ENCODE peak calls at places on chromosomes 16 and 17, in six cellular contexts. A is AG08395; N is heart left ventricle; C is GM10248; E is stimulated activated CD4-positive, alpha-beta T cell treated with anti-CD3 and anti-CD28 coated beads, TNF-alpha, amount 100 ng/mL, for 48 hours; L is Caco-2. J is an unnamed sample.

GRCh38 chr17:59838196-59838911 is 54.4 kb downstream of the TUBD1 start:
- DNase-seq in A (no peak), N (peak), L (peak), E (no peak), C (no peak), J (no peak)

GRCh38 chr17:48555616-48556533 is 11.0 kb upstream of the HOXB2 start:
- DNase-seq in E (no peak), C (no peak), L (peak), A (peak), N (no peak), J (no peak)

GRCh38 chr16:85403693-85404092 is 209.4 kb upstream of the GSE1 start:
- DNase-seq in N (peak), C (no peak), E (no peak), L (peak), A (no peak), J (no peak)

GRCh38 chr16:3020247-3020603 is at the start of gene TNFRSF12A:
- DNase-seq in N (peak), A (peak), E (no peak), L (peak), C (peak), J (peak)

GRCh38 chr17:40035162-40035559 is 19.0 kb downstream of the MED24 start:
- DNase-seq in A (peak), E (no peak), L (peak), N (no peak), C (no peak), J (no peak)

GRCh38 chr16:85542548-85542927 is 70.6 kb upstream of the GSE1 start:
- DNase-seq in C (no peak), E (no peak), N (no peak), L (no peak), A (no peak), J (no peak)

GRCh38 chr16:57592591-57593003 is 35.8 kb upstream of the ADGRG1 start:
- DNase-seq in N (peak), E (no peak), A (no peak), L (no peak), C (no peak), J (peak)

GRCh38 chr16:87922250-87922871 is 14.0 kb downstream of the CA5A start:
- DNase-seq in L (no peak), E (no peak), C (no peak), N (peak), A (no peak), J (no peak)

GRCh38 chr17:42508426-42509164 is 27.4 kb upstream of the NAGLU start:
- DNase-seq in L (no peak), E (no peak), C (no peak), A (no peak), N (no peak), J (no peak)

GRCh38 chr17:61323015-61323379 is 76.6 kb upstream of the TBX2 start:
- DNase-seq in E (no peak), A (no peak), N (no peak), C (no peak), L (no peak), J (no peak)

GRCh38 chr16:28478511-28479180 is 6.5 kb upstream of the NPIPB7 start:
- DNase-seq in C (no peak), A (no peak), L (no peak), N (no peak), E (no peak), J (no peak)

GRCh38 chr16:50152386-50152806 is 710 bp upstream of the TENT4B start:
- DNase-seq in C (peak), L (no peak), E (peak), N (no peak), A (peak), J (peak)

GRCh38 chr17:30477758-30478115 is 529 bp downstream of the GOSR1 start:
- DNase-seq in N (no peak), A (peak), E (peak), C (peak), L (no peak), J (no peak)

GRCh38 chr17:12712941-12713340 is 47.3 kb downstream of the MYOCD start:
- DNase-seq in N (no peak), L (no peak), E (no peak), C (no peak), A (no peak), J (no peak)

GRCh38 chr16:87979352-87979751 is 28.1 kb downstream of the BANP start:
- DNase-seq in E (no peak), C (no peak), L (no peak), N (peak), A (no peak), J (no peak)

GRCh38 chr16:28499854-28500253 is 5.4 kb downstream of the APOBR start:
- DNase-seq in A (no peak), L (no peak), C (peak), E (no peak), N (no peak), J (no peak)

GRCh38 chr17:37261286-37261685 is 114.5 kb upstream of the C17orf78 start:
- DNase-seq in N (no peak), A (peak), C (no peak), L (no peak), E (no peak), J (no peak)

GRCh38 chr16:73015612-73016487 is 32.1 kb downstream of the ZFHX3 start:
- DNase-seq in L (no peak), C (peak), E (no peak), A (no peak), N (no peak), J (no peak)

GRCh38 chr16:58249388-58249779 is 45.4 kb downstream of the PRSS54 start:
- DNase-seq in A (no peak), E (no peak), C (no peak), N (no peak), L (no peak), J (no peak)

GRCh38 chr17:59763861-59764260 is 56.4 kb downstream of the VMP1 start:
- DNase-seq in C (no peak), L (no peak), E (no peak), A (peak), N (no peak), J (no peak)

GRCh38 chr17:3033248-3033640 is 30.2 kb downstream of the OR1D5 start:
- DNase-seq in C (no peak), E (no peak), A (no peak), L (no peak), N (no peak), J (no peak)

GRCh38 chr17:3937359-3937758 is 21.1 kb upstream of the P2RX1 start:
- DNase-seq in E (no peak), A (no peak), L (no peak), C (no peak), N (no peak), J (no peak)

GRCh38 chr17:48444531-48445247 is 14.7 kb upstream of the SKAP1 start:
- DNase-seq in C (no peak), N (no peak), A (no peak), E (no peak), L (no peak), J (no peak)

GRCh38 chr16:86558355-86559193 is 3.5 kb upstream of the MTHFSD start:
- DNase-seq in A (no peak), N (no peak), C (no peak), L (no peak), E (no peak), J (no peak)

GRCh38 chr16:71927383-71927782 is 32.1 kb downstream of the IST1 start:
- DNase-seq in L (no peak), E (no peak), A (peak), C (no peak), N (peak), J (no peak)